ENCODE peak calls at places on chromosome 22, in eight cellular contexts. S is K562, E is upper lobe of left lung, W is Panc1, X is HCT116, B is HepG2, U is GM12878, N is GM23338. J is an unnamed sample.
A peak's percentile ranks its signal among the peaks of the same experiment; 100 is the strongest.

GRCh38 chr22:19368876-19369275 is 62.7 kb downstream of the HIRA start:
- ATAC-seq in S (no peak), E (no peak), W (no peak), X (no peak), B (no peak), U (no peak), N (no peak), J (no peak)

GRCh38 chr22:30046716-30047363 is 33.4 kb upstream of the HORMAD2 start:
- ATAC-seq in S (no peak), E (no peak), W (no peak), X (no peak), B (no peak), U (no peak), N (no peak), J (no peak)

GRCh38 chr22:26162961-26163360 is 6.3 kb upstream of the SEZ6L start:
- ATAC-seq in S (no peak), E (peak; percentile 12), W (no peak), X (no peak), B (no peak), U (no peak), N (no peak), J (no peak)

GRCh38 chr22:40552070-40552469 is 84.4 kb downstream of the MRTFA start:
- ATAC-seq in S (peak; percentile 99), E (no peak), W (no peak), X (no peak), B (no peak), U (no peak), N (no peak), J (no peak)

GRCh38 chr22:40209945-40210485 is 32.3 kb downstream of the TNRC6B start:
- ATAC-seq in S (no peak), E (no peak), W (no peak), X (no peak), B (no peak), U (peak; percentile 19), N (peak; percentile 17), J (no peak)

GRCh38 chr22:31496007-31496734 is at the start of gene SFI1:
- ATAC-seq in S (peak; percentile 96), E (peak; percentile 99), W (peak; percentile 98), X (peak; percentile 96), B (peak; percentile 97), U (peak; percentile 89), N (peak; percentile 90), J (peak; percentile 97)

GRCh38 chr22:30826670-30827355 is 132.1 kb downstream of the OSBP2 start:
- ATAC-seq in S (no peak), E (no peak), W (no peak), X (no peak), B (no peak), U (peak; percentile 55), N (no peak), J (no peak)

GRCh38 chr22:32571764-32572163 is 97.2 kb downstream of the FBXO7 start:
- ATAC-seq in S (no peak), E (no peak), W (no peak), X (no peak), B (no peak), U (no peak), N (no peak), J (no peak)

GRCh38 chr22:28398987-28399386 is 280.7 kb downstream of the TTC28 start:
- ATAC-seq in S (no peak), E (no peak), W (no peak), X (no peak), B (no peak), U (no peak), N (no peak), J (no peak)

GRCh38 chr22:18048041-18048440 is 23.7 kb upstream of the MICAL3 start:
- ATAC-seq in S (no peak), E (no peak), W (no peak), X (no peak), B (no peak), U (no peak), N (no peak), J (no peak)

GRCh38 chr22:38481871-38482332 is 14.0 kb downstream of the KDELR3 start:
- ATAC-seq in S (peak; percentile 20), E (no peak), W (peak; percentile 13), X (peak; percentile 9), B (no peak), U (no peak), N (peak; percentile 8), J (no peak)

GRCh38 chr22:21951931-21952465 is 650 bp downstream of the PPM1F start:
- ATAC-seq in S (peak; percentile 53), E (peak; percentile 62), W (peak; percentile 44), X (no peak), B (peak; percentile 78), U (peak; percentile 75), N (peak; percentile 68), J (peak; percentile 26)

GRCh38 chr22:20239063-20239950 is 28.8 kb downstream of the RTN4R start:
- ATAC-seq in S (peak; percentile 52), E (peak; percentile 41), W (no peak), X (no peak), B (no peak), U (peak; percentile 7), N (peak; percentile 18), J (no peak)

GRCh38 chr22:21759133-21759532 is 23.5 kb upstream of the YPEL1 start:
- ATAC-seq in S (no peak), E (no peak), W (no peak), X (no peak), B (no peak), U (no peak), N (no peak), J (no peak)

DNA sequence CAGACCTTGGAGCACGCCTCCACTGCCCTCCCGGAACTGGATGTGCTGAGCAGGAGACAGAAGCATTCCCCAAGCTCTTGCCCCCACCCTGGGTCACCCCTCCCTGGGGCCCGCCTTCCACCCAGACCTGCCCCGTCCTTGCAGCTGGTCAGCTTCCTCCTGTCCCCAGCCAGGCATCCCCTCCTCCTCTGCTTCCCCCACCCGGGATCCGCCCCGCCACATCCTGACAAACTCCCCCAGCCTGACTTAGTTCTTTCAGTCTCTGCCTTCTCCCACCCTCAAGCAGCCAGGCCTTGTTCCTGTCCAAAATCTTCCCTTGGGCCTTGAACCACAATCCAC is 1.1 kb upstream of the PLXNB2 start:
- ATAC-seq in S (peak; percentile 72), E (peak; percentile 38), W (peak; percentile 22), X (no peak), B (peak; percentile 32), U (no peak), N (no peak), J (peak; percentile 58)
- TF ChIP-seq POLR2AphosphoS5 in S (no peak), E (peak; percentile 66), W (peak; percentile 46), X (no peak), B (peak; percentile 24), U (no peak), N (no peak), J (peak; percentile 28)

GRCh38 chr22:23229646-23230045 is 49.3 kb downstream of the BCR start:
- ATAC-seq in S (no peak), E (no peak), W (no peak), X (no peak), B (no peak), U (no peak), N (no peak), J (no peak)

GRCh38 chr22:23231471-23232093 is 51.3 kb downstream of the BCR start:
- ATAC-seq in S (no peak), E (no peak), W (no peak), X (no peak), B (no peak), U (no peak), N (no peak), J (no peak)

GRCh38 chr22:23228503-23228902 is 48.2 kb downstream of the BCR start:
- ATAC-seq in S (no peak), E (no peak), W (no peak), X (no peak), B (no peak), U (no peak), N (no peak), J (no peak)

GRCh38 chr22:23232094-23232905 is 52.0 kb downstream of the BCR start:
- ATAC-seq in S (no peak), E (no peak), W (no peak), X (no peak), B (no peak), U (no peak), N (no peak), J (no peak)

GRCh38 chr22:23230348-23231068 is 50.2 kb downstream of the BCR start:
- ATAC-seq in S (no peak), E (no peak), W (no peak), X (no peak), B (no peak), U (no peak), N (peak; percentile 87), J (no peak)
- H3K27ac ChIP-seq in S (no peak overlapping the region), E (peak overlapping the region; percentile 2), W (no peak overlapping the region), X (no peak overlapping the region), B (no peak overlapping the region), U (no peak overlapping the region), N (peak overlapping the region; percentile 96), J (no peak overlapping the region)

GRCh38 chr22:49880281-49880680 is 26.6 kb downstream of the ZBED4 start:
- ATAC-seq in S (no peak), E (no peak), W (no peak), X (no peak), B (no peak), U (peak; percentile 89), N (peak; percentile 87), J (no peak)

GRCh38 chr22:49882519-49883293 is 29.1 kb downstream of the ZBED4 start:
- ATAC-seq in S (no peak), E (no peak), W (no peak), X (no peak), B (no peak), U (no peak), N (no peak), J (no peak)

GRCh38 chr22:49883294-49883640 is 29.6 kb downstream of the ZBED4 start:
- ATAC-seq in S (no peak), E (no peak), W (no peak), X (no peak), B (no peak), U (no peak), N (no peak), J (no peak)

GRCh38 chr22:49879871-49880270 is 26.2 kb downstream of the ZBED4 start:
- ATAC-seq in S (no peak), E (no peak), W (no peak), X (no peak), B (no peak), U (no peak), N (no peak), J (no peak)

GRCh38 chr22:49881856-49882255 is 28.2 kb downstream of the ZBED4 start:
- ATAC-seq in S (no peak), E (no peak), W (no peak), X (no peak), B (no peak), U (peak; percentile 67), N (no peak), J (no peak)
- TF ChIP-seq POLR2AphosphoS5 in S (no peak), E (no peak), W (no peak), X (no peak), B (no peak), U (no peak), N (no peak), J (no peak)

DNA sequence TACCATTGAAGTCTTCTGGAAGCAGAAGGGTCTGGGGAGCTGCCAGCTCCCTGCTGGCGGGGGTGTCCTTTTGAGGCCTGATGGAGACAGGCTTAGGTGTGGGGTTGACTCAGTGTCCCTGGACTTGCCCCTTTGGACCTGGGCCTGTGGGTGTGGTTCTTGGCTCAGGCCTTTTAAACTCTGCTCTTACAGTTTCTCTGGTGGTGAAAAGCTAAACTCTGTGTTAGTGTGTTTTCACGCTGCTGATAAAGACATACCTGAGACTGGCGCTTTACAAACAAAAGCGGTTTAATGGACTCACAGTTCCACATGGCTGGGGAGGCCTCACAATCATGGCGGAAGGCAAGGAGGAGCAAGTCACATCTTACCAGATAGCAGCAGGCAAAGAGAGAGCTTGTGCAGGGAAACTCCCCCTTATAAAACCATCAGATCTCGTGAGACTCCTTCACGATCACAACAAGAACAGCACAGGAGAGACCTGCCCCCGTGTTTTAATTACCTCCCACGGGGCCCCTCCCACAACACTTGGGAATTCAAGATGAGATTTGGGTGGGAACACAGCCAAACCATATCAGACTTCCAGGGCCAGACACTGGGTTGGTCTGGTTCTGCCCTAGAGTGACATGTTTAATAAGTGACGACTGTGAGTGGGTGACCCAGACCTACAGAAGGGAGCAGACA is 26.5 kb downstream of the GRAMD4 start:
- ATAC-seq in S (no peak), E (no peak), W (no peak), X (no peak), B (peak; percentile 41), U (no peak), N (no peak), J (no peak)
- H3K27ac ChIP-seq in S (no peak overlapping the region), E (no peak overlapping the region), W (no peak overlapping the region), X (no peak overlapping the region), B (peak overlapping the region; percentile 55), U (no peak overlapping the region), N (no peak overlapping the region), J (no peak overlapping the region)

J was measured in gastroesophageal sphincter.